ENCODE peak calls at places on chromosome 1, in eight cellular contexts. One of them, this sample, is unnamed.

GRCh38 chr1:93635614-93636543 is 45.8 kb downstream of the BCAR3 start:
- DNase-seq in myocyte: no peak
- DNase-seq in fibroblast of lung: no peak
- DNase-seq in foreskin fibroblast: no peak
- DNase-seq in fibroblast of the aortic adventitia: no peak
- DNase-seq in CD4-positive, alpha-beta T cell: no peak
- DNase-seq in effector memory CD8-positive, alpha-beta T cell: no peak
- DNase-seq in activated CD4-positive, CD25-positive, alpha-beta regulatory T cell treated with anti-CD3 and anti-CD28 coated beads, Interleukin-2, amount 50 U/mL, for 72 hours: no peak
- DNase-seq in this sample: no peak

GRCh38 chr1:172533511-172534116 is 664 bp downstream of the SUCO start:
- DNase-seq in myocyte: no peak
- DNase-seq in fibroblast of lung: peak; percentile 30
- DNase-seq in foreskin fibroblast: no peak
- DNase-seq in fibroblast of the aortic adventitia: peak; percentile 26
- DNase-seq in CD4-positive, alpha-beta T cell: peak; percentile 13
- DNase-seq in effector memory CD8-positive, alpha-beta T cell: no peak
- DNase-seq in activated CD4-positive, CD25-positive, alpha-beta regulatory T cell treated with anti-CD3 and anti-CD28 coated beads, Interleukin-2, amount 50 U/mL, for 72 hours: peak; percentile 44
- DNase-seq in this sample: peak; percentile 21

GRCh38 chr1:108075055-108075454 is 110.1 kb upstream of the VAV3 start:
- DNase-seq in myocyte: no peak
- DNase-seq in fibroblast of lung: no peak
- DNase-seq in foreskin fibroblast: no peak
- DNase-seq in fibroblast of the aortic adventitia: no peak
- DNase-seq in CD4-positive, alpha-beta T cell: no peak
- DNase-seq in effector memory CD8-positive, alpha-beta T cell: no peak
- DNase-seq in activated CD4-positive, CD25-positive, alpha-beta regulatory T cell treated with anti-CD3 and anti-CD28 coated beads, Interleukin-2, amount 50 U/mL, for 72 hours: no peak
- DNase-seq in this sample: no peak

GRCh38 chr1:232980336-232980978 is 30.0 kb downstream of the NTPCR start:
- DNase-seq in myocyte: no peak
- DNase-seq in fibroblast of lung: no peak
- DNase-seq in foreskin fibroblast: no peak
- DNase-seq in fibroblast of the aortic adventitia: no peak
- DNase-seq in CD4-positive, alpha-beta T cell: no peak
- DNase-seq in effector memory CD8-positive, alpha-beta T cell: no peak
- DNase-seq in activated CD4-positive, CD25-positive, alpha-beta regulatory T cell treated with anti-CD3 and anti-CD28 coated beads, Interleukin-2, amount 50 U/mL, for 72 hours: no peak
- DNase-seq in this sample: no peak

GRCh38 chr1:58881471-58881994 is 97.7 kb upstream of the JUN start:
- DNase-seq in myocyte: no peak
- DNase-seq in fibroblast of lung: peak; percentile 83
- DNase-seq in foreskin fibroblast: peak; percentile 95
- DNase-seq in fibroblast of the aortic adventitia: peak; percentile 66
- DNase-seq in CD4-positive, alpha-beta T cell: no peak
- DNase-seq in effector memory CD8-positive, alpha-beta T cell: no peak
- DNase-seq in activated CD4-positive, CD25-positive, alpha-beta regulatory T cell treated with anti-CD3 and anti-CD28 coated beads, Interleukin-2, amount 50 U/mL, for 72 hours: no peak
- DNase-seq in this sample: peak; percentile 83

GRCh38 chr1:209072481-209072880 is 511.0 kb upstream of the CAMK1G start:
- DNase-seq in myocyte: no peak
- DNase-seq in fibroblast of lung: no peak
- DNase-seq in foreskin fibroblast: no peak
- DNase-seq in fibroblast of the aortic adventitia: no peak
- DNase-seq in CD4-positive, alpha-beta T cell: no peak
- DNase-seq in effector memory CD8-positive, alpha-beta T cell: no peak
- DNase-seq in activated CD4-positive, CD25-positive, alpha-beta regulatory T cell treated with anti-CD3 and anti-CD28 coated beads, Interleukin-2, amount 50 U/mL, for 72 hours: no peak
- DNase-seq in this sample: no peak

GRCh38 chr1:94325379-94326302 is 88.3 kb upstream of the ARHGAP29 start:
- DNase-seq in myocyte: peak; percentile 83
- DNase-seq in fibroblast of lung: peak; percentile 93
- DNase-seq in foreskin fibroblast: peak; percentile 96
- DNase-seq in fibroblast of the aortic adventitia: peak; percentile 100
- DNase-seq in CD4-positive, alpha-beta T cell: no peak
- DNase-seq in effector memory CD8-positive, alpha-beta T cell: no peak
- DNase-seq in activated CD4-positive, CD25-positive, alpha-beta regulatory T cell treated with anti-CD3 and anti-CD28 coated beads, Interleukin-2, amount 50 U/mL, for 72 hours: no peak
- DNase-seq in this sample: no peak

GRCh38 chr1:112457241-112457640 is 51.5 kb upstream of the WNT2B start:
- DNase-seq in myocyte: peak; percentile 32
- DNase-seq in fibroblast of lung: peak; percentile 88
- DNase-seq in foreskin fibroblast: peak; percentile 66
- DNase-seq in fibroblast of the aortic adventitia: peak; percentile 61
- DNase-seq in CD4-positive, alpha-beta T cell: no peak
- DNase-seq in effector memory CD8-positive, alpha-beta T cell: no peak
- DNase-seq in activated CD4-positive, CD25-positive, alpha-beta regulatory T cell treated with anti-CD3 and anti-CD28 coated beads, Interleukin-2, amount 50 U/mL, for 72 hours: no peak
- DNase-seq in this sample: no peak

GRCh38 chr1:59290173-59290954 is 6.5 kb upstream of the FGGY start:
- DNase-seq in myocyte: peak; percentile 64
- DNase-seq in fibroblast of lung: peak; percentile 51
- DNase-seq in foreskin fibroblast: no peak
- DNase-seq in fibroblast of the aortic adventitia: peak; percentile 26
- DNase-seq in CD4-positive, alpha-beta T cell: no peak
- DNase-seq in effector memory CD8-positive, alpha-beta T cell: no peak
- DNase-seq in activated CD4-positive, CD25-positive, alpha-beta regulatory T cell treated with anti-CD3 and anti-CD28 coated beads, Interleukin-2, amount 50 U/mL, for 72 hours: no peak
- DNase-seq in this sample: peak; percentile 7

GRCh38 chr1:21620461-21620860 is 48.7 kb downstream of the RAP1GAP start:
- DNase-seq in myocyte: no peak
- DNase-seq in fibroblast of lung: no peak
- DNase-seq in foreskin fibroblast: no peak
- DNase-seq in fibroblast of the aortic adventitia: peak; percentile 17
- DNase-seq in CD4-positive, alpha-beta T cell: no peak
- DNase-seq in effector memory CD8-positive, alpha-beta T cell: no peak
- DNase-seq in activated CD4-positive, CD25-positive, alpha-beta regulatory T cell treated with anti-CD3 and anti-CD28 coated beads, Interleukin-2, amount 50 U/mL, for 72 hours: no peak
- DNase-seq in this sample: no peak

GRCh38 chr1:242718967-242719366 is 194.5 kb upstream of the PLD5 start:
- DNase-seq in myocyte: no peak
- DNase-seq in fibroblast of lung: no peak
- DNase-seq in foreskin fibroblast: no peak
- DNase-seq in fibroblast of the aortic adventitia: no peak
- DNase-seq in CD4-positive, alpha-beta T cell: no peak
- DNase-seq in effector memory CD8-positive, alpha-beta T cell: no peak
- DNase-seq in activated CD4-positive, CD25-positive, alpha-beta regulatory T cell treated with anti-CD3 and anti-CD28 coated beads, Interleukin-2, amount 50 U/mL, for 72 hours: no peak
- DNase-seq in this sample: no peak

This sample was measured in NK-92 treated with Interleukin-12 subunit alpha and Interleukin-12 subunit beta, amount 100 ng/mL, for 24 hours.